ENCODE peak calls at places on chromosomes 3 and 15, in six cellular contexts. T, Y, X, D, E and C are unnamed samples.

GRCh38 chr3:38538773-38539353 is 42.7 kb downstream of the EXOG start:
- DNase-seq in E (no peak), D (no peak), T (peak; percentile 32), X (no peak), Y (no peak), C (no peak)

GRCh38 chr15:92095691-92096090 is 242.2 kb downstream of the SLCO3A1 start:
- DNase-seq in Y (no peak), D (no peak), T (no peak), X (no peak), E (no peak), C (no peak)

GRCh38 chr15:40565333-40566238 is 744 bp upstream of the CCDC32 start:
- DNase-seq in X (no peak), E (no peak), D (no peak), Y (no peak), T (no peak), C (no peak)

GRCh38 chr3:61582846-61583245 is 21.5 kb downstream of the PTPRG start:
- DNase-seq in X (no peak), T (no peak), D (no peak), E (no peak), Y (no peak), C (no peak)

GRCh38 chr15:57411945-57412768 is 35.9 kb downstream of the CGNL1 start:
- DNase-seq in E (peak; percentile 25), Y (no peak), X (no peak), D (no peak), T (no peak), C (no peak)

GRCh38 chr3:86887876-86888275 is 103.1 kb downstream of the VGLL3 start:
- DNase-seq in D (no peak), X (no peak), T (no peak), E (no peak), Y (no peak), C (no peak)

GRCh38 chr15:65067645-65068416 is at the start of gene RASL12:
- DNase-seq in T (no peak), D (no peak), Y (no peak), E (no peak), X (no peak), C (no peak)

GRCh38 chr3:115072265-115073008 is 74.7 kb downstream of the ZBTB20 start:
- DNase-seq in T (peak; percentile 62), D (no peak), E (no peak), X (peak; percentile 20), Y (peak; percentile 78), C (no peak)

GRCh38 chr15:40776537-40777141 is 6.9 kb downstream of the C15orf62 start:
- DNase-seq in D (peak; percentile 86), X (peak; percentile 45), Y (peak; percentile 96), E (no peak), T (peak; percentile 75), C (no peak)

GRCh38 chr3:155805204-155805801 is 775 bp downstream of the C3orf33 start:
- DNase-seq in D (no peak), T (no peak), E (peak; percentile 43), Y (peak; percentile 66), X (no peak), C (no peak)

GRCh38 chr3:42055291-42055690 is 35.9 kb upstream of the TRAK1 start:
- DNase-seq in D (no peak), Y (peak; percentile 78), X (peak; percentile 79), T (peak; percentile 79), E (no peak), C (no peak)

GRCh38 chr3:8769088-8769822 is at the start of gene OXTR:
- DNase-seq in E (peak; percentile 66), T (peak; percentile 79), X (peak; percentile 79), D (peak; percentile 89), Y (peak; percentile 90), C (peak; percentile 53)
- H3K4me3 ChIP-seq in E (peak within 1 kb of the TSS; percentile 52), T (peak within 1 kb of the TSS; percentile 62), X (peak within 1 kb of the TSS; percentile 98), D (peak within 1 kb of the TSS; percentile 12), Y (peak within 1 kb of the TSS; percentile 83), C (peak within 1 kb of the TSS; percentile 42)

DNA sequence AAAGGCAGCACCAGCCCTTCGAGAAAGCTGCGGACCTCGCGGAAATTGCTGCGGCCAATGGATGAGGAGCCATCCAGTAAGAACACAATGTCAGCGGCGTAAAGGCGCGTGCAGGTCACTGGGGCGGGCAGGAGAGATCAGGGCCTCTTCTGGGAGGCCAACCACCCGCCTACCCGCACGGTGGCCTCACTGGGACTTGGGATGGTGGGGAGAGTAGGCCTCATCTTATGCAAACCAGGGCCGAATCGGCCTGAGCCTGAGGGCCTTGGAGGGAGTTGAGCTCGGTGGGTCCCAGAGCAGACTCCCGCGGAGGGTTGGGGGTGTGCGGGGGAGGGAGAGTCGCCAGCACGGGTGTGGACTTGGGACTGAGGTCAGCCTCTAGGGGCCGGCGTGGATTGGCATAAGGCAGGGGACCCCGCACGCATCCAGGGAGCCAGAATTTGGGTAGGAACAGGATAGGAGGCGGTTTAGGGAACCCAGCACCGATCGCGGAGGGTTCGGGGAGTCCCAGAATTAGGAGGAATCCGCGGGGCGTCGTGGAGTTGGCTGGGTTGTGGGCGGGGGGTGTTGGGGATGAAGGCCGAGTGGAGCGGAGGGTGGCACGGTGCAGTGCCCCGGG is 589 bp downstream of the COL7A1 start:
- DNase-seq in Y (peak; percentile 30), E (peak; percentile 51), X (no peak), D (peak; percentile 75), T (no peak), C (no peak)
- H3K4me3 ChIP-seq in Y (peak overlapping the region; percentile 68), E (peak overlapping the region; percentile 84), X (peak overlapping the region; percentile 62), D (no peak overlapping the region), T (peak overlapping the region; percentile 61), C (peak overlapping the region; percentile 54)

GRCh38 chr3:27632431-27633223 is 89.5 kb downstream of the EOMES start:
- DNase-seq in D (peak; percentile 84), Y (peak; percentile 83), X (no peak), E (peak; percentile 80), T (peak; percentile 72), C (no peak)
- H3K4me3 ChIP-seq in D (peak overlapping the region; percentile 55), Y (peak overlapping the region; percentile 70), X (peak overlapping the region; percentile 55), E (peak overlapping the region; percentile 53), T (peak overlapping the region; percentile 55), C (peak overlapping the region; percentile 76)

GRCh38 chr15:32956006-32956405 is 238.2 kb downstream of the GREM1 start:
- DNase-seq in E (peak; percentile 77), T (peak; percentile 86), D (no peak), X (peak; percentile 80), Y (peak; percentile 85), C (no peak)

GRCh38 chr15:32957219-32957618 is 237.3 kb downstream of the FMN1 start:
- DNase-seq in X (no peak), E (peak; percentile 17), T (no peak), D (no peak), Y (no peak), C (no peak)

GRCh38 chr15:32952901-32953889 is 235.4 kb downstream of the GREM1 start:
- DNase-seq in T (peak; percentile 47), D (no peak), E (no peak), Y (no peak), X (no peak), C (no peak)

DNA sequence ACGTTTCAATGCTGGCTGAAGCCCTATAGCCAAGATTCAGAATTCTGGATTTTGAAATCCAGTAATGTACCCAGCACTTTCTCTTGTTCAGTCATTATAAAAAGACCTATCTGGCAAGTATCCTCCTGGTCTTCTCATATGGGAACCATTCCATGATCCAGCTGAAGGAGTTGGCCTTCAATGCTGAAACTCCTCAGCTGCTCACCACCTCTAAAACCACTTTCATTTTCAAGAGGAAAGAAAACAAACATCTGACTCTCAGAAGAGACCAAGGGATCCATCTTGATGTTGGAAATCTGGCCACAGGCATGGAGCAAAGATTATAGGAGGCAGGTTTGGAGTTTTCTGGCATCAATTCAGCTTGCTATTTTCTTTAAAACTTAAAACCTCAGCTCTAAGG is 235.4 kb downstream of the FMN1 start:
- DNase-seq in D (no peak), E (no peak), X (no peak), Y (peak; percentile 59), T (peak; percentile 46), C (no peak)
- H3K4me3 ChIP-seq in D (no peak overlapping the region), E (no peak overlapping the region), X (no peak overlapping the region), Y (peak overlapping the region; percentile 52), T (no peak overlapping the region), C (no peak overlapping the region)

GRCh38 chr3:66302288-66302687 is 81.5 kb downstream of the SLC25A26 start:
- DNase-seq in E (no peak), X (no peak), Y (peak; percentile 15), D (no peak), T (no peak), C (no peak)
- H3K4me3 ChIP-seq in E (no peak overlapping the region), X (no peak overlapping the region), Y (no peak overlapping the region), D (no peak overlapping the region), T (no peak overlapping the region), C (no peak overlapping the region)

GRCh38 chr3:136818851-136819783 is at the start of gene SLC35G2:
- DNase-seq in D (peak; percentile 83), X (no peak), E (peak; percentile 66), Y (peak; percentile 91), T (peak; percentile 73), C (peak; percentile 66)
- H3K4me3 ChIP-seq in D (peak within 1 kb of the TSS; percentile 51), X (peak within 1 kb of the TSS; percentile 83), E (peak within 1 kb of the TSS; percentile 75), Y (peak within 1 kb of the TSS; percentile 73), T (peak within 1 kb of the TSS; percentile 70), C (peak within 1 kb of the TSS; percentile 86)

DNA sequence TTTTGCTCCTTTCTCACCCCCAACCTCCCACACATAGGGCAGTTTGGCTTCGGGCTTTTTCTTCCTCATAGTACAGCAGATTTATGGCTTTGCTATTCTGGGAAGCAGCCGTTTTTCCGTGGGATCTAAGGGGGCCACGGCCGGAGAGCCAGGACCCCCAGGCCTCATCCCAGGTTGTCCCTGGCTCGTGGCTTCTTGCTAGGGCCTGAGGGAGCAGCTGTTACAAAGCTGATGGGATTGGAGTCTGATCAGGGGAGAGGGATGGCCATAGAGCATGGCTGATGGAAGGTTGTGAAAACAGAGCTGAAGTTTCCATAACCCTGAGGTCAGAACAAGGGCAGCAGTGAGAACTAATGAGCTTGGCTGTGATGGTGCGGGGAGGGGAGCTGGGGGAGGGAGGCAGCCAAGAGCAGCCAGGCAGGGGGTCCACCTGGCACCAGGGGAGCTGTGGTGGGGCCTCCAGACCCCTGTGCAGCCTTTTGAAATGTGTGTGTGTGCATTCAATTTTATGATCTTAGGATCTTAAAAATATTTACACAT is 63.0 kb downstream of the LINGO1 start:
- DNase-seq in T (peak; percentile 19), D (no peak), Y (no peak), E (no peak), X (no peak), C (no peak)
- H3K4me3 ChIP-seq in T (peak overlapping the region; percentile 40), D (no peak overlapping the region), Y (no peak overlapping the region), E (no peak overlapping the region), X (no peak overlapping the region), C (no peak overlapping the region)

GRCh38 chr3:54633444-54634121 is 294.3 kb downstream of the LRTM1 start:
- DNase-seq in T (no peak), E (no peak), Y (no peak), D (no peak), X (no peak), C (no peak)
- H3K4me3 ChIP-seq in T (no peak overlapping the region), E (no peak overlapping the region), Y (no peak overlapping the region), D (no peak overlapping the region), X (no peak overlapping the region), C (no peak overlapping the region)